ENCODE peak calls at places on chromosomes 11 and 22, in four cellular contexts. U is HepG2, E is GM12878, Y is K562. L is an unnamed sample.
A peak's percentile ranks its signal among the peaks of the same experiment; 100 is the strongest.

GRCh38 chr11:112274007-112274783 is 13.5 kb upstream of the PLET1 start:
- DNase-seq in Y (no peak), U (no peak), E (no peak), L (no peak)

GRCh38 chr11:82682003-82682751 is 51.5 kb downstream of the FAM181B start:
- DNase-seq in U (peak; percentile 67), Y (peak; percentile 45), E (peak; percentile 9), L (no peak)

GRCh38 chr11:23134627-23135026 is 274.4 kb upstream of the CCDC179 start:
- DNase-seq in U (no peak), Y (no peak), E (no peak), L (no peak)

GRCh38 chr22:18078329-18079041 is 695 bp downstream of the PEX26 start:
- DNase-seq in U (peak; percentile 34), Y (peak; percentile 78), E (no peak), L (peak; percentile 62)

GRCh38 chr11:44403587-44404322 is 93.8 kb upstream of the ALX4 start:
- DNase-seq in E (no peak), U (no peak), Y (no peak), L (no peak)

GRCh38 chr11:133964946-133965632 is 8.3 kb upstream of the IGSF9B start:
- DNase-seq in U (no peak), Y (no peak), E (no peak), L (no peak)

GRCh38 chr22:49950396-49950994 is 10.1 kb upstream of the PIM3 start:
- DNase-seq in U (no peak), Y (no peak), E (no peak), L (no peak)

GRCh38 chr22:28000361-28000760 is 81.3 kb upstream of the PITPNB start:
- DNase-seq in U (no peak), E (no peak), Y (no peak), L (no peak)

GRCh38 chr11:129331217-129331616 is 44.4 kb upstream of the BARX2 start:
- DNase-seq in Y (no peak), U (peak; percentile 16), E (no peak), L (no peak)

GRCh38 chr11:116558504-116559252 is 214.1 kb downstream of the BUD13 start:
- DNase-seq in E (no peak), U (no peak), Y (no peak), L (no peak)

GRCh38 chr11:17314232-17314547 is 37.4 kb upstream of the NCR3LG1 start:
- DNase-seq in E (no peak), Y (no peak), U (no peak), L (no peak)

GRCh38 chr11:72643547-72643946 is 30.7 kb downstream of the PDE2A start:
- DNase-seq in Y (no peak), U (no peak), E (no peak), L (no peak)

GRCh38 chr11:15557831-15558230 is 443.1 kb downstream of the INSC start:
- DNase-seq in E (no peak), Y (no peak), U (no peak), L (no peak)

GRCh38 chr22:46909237-46910030 is 147.0 kb downstream of the TBC1D22A start:
- DNase-seq in E (no peak), Y (no peak), U (no peak), L (no peak)

GRCh38 chr11:116073854-116074837 is 569.9 kb upstream of the CADM1 start:
- DNase-seq in Y (no peak), E (peak; percentile 82), U (no peak), L (no peak)

GRCh38 chr11:17796154-17796553 is 61.6 kb downstream of the KCNC1 start:
- DNase-seq in Y (no peak), U (no peak), E (no peak), L (no peak)

GRCh38 chr11:120128392-120129172 is 9.3 kb downstream of the TRIM29 start:
- DNase-seq in E (no peak), U (peak; percentile 18), Y (no peak), L (no peak)

GRCh38 chr22:37240240-37240940 is 3.7 kb downstream of the RAC2 start:
- DNase-seq in U (no peak), E (no peak), Y (no peak), L (no peak)

GRCh38 chr11:58513747-58514367 is 6.0 kb upstream of the OR5B21 start:
- DNase-seq in Y (peak; percentile 26), E (no peak), U (peak; percentile 51), L (peak; percentile 54)

GRCh38 chr22:44023404-44024287 is 456 bp upstream of the PARVB start:
- DNase-seq in E (no peak), U (no peak), Y (peak; percentile 80), L (peak; percentile 60)

GRCh38 chr22:27603823-27604190 is 197.7 kb downstream of the MN1 start:
- DNase-seq in Y (no peak), E (no peak), U (no peak), L (no peak)

GRCh38 chr11:43996318-43996717 is 51.5 kb upstream of the ACCSL start:
- DNase-seq in E (no peak), U (no peak), Y (no peak), L (no peak)

GRCh38 chr11:114317738-114318137 is 21.5 kb downstream of the NNMT start:
- DNase-seq in Y (no peak), E (no peak), U (no peak), L (peak; percentile 58)

GRCh38 chr11:8250981-8251620 is 12.6 kb downstream of the LMO1 start:
- DNase-seq in E (no peak), Y (no peak), U (no peak), L (no peak)

GRCh38 chr22:47337161-47337621 is 574.7 kb downstream of the TBC1D22A start:
- DNase-seq in E (no peak), U (peak; percentile 39), Y (no peak), L (no peak)

GRCh38 chr22:45502215-45503070 is at the start of gene FBLN1:
- DNase-seq in Y (peak; percentile 43), E (no peak), U (peak; percentile 71), L (no peak)

GRCh38 chr11:108216988-108217387 is 5.5 kb downstream of the NPAT start:
- DNase-seq in U (no peak), E (no peak), Y (no peak), L (no peak)

GRCh38 chr22:40313007-40313406 is 33.3 kb upstream of the ADSL start:
- DNase-seq in E (no peak), Y (no peak), U (no peak), L (no peak)

GRCh38 chr22:40310081-40310770 is 36.1 kb upstream of the ADSL start:
- DNase-seq in E (no peak), Y (no peak), U (no peak), L (no peak)

GRCh38 chr22:40312050-40312449 is 34.2 kb upstream of the ADSL start:
- DNase-seq in E (no peak), Y (no peak), U (no peak), L (no peak)

GRCh38 chr22:40308999-40309578 is 37.2 kb upstream of the ADSL start:
- DNase-seq in U (no peak), Y (no peak), E (no peak), L (no peak)

GRCh38 chr22:40310771-40311120 is 35.6 kb upstream of the ADSL start:
- DNase-seq in U (no peak), E (no peak), Y (no peak), L (no peak)
- TF ChIP-seq CBX5 in U (no peak), E (no peak), Y (no peak), L (no peak)

GRCh38 chr11:65021509-65021908 is 5.7 kb upstream of the SNX15 start:
- DNase-seq in U (no peak), Y (no peak), E (no peak), L (no peak)

GRCh38 chr11:65032216-65032615 is 5.0 kb downstream of the SNX15 start:
- DNase-seq in Y (no peak), E (no peak), U (no peak), L (no peak)

GRCh38 chr11:65026810-65027209 is 429 bp upstream of the SNX15 start:
- DNase-seq in Y (no peak), U (no peak), E (no peak), L (no peak)

DNA sequence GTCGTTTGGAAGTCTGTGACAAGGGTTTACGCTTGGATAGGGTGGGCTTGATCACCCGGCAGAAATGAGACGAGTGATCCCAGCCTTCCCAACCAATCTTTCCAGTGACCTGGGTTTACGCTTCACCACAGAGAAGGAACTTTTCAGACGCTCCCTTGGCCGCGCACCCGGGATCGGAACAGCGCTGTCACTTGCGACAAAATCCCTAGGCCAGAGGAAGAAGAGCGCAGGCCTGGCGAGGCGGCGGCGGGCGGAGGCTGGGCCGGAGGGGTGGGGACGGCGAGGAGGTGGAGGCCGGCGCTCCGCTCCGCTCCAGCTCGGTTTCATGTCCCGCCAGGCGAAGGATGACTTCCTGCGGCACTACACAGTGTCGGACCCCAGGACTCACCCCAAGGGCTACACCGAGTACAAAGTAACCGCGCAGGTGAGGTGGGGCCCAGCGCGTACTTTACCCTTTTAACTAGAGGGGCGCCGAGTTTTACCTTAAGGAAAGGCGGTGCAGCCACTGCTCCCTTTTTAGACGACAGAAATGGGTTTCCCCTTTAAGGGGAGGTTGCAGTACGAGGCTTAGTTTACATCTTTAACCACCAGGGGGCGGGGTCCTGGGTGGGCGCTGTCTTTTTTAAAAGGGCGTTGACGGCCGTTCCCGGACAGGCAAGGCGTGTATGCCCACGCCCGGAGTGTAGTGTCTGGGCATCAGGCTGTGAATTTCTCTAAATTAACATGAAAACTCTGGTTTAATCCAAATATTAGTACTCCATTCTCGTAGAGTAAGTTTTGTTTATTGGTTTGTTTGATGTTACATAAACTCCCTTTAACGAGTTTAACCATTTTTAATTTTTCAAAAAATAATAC is at the start of gene SNX15:
- DNase-seq in U (peak; percentile 94), E (peak; percentile 80), Y (peak; percentile 89), L (peak; percentile 95)
- TF ChIP-seq POLR2A in U (peak; percentile 62), E (peak; percentile 78), Y (peak; percentile 75), L (no peak)

GRCh38 chr11:94866231-94866827 is 98.2 kb downstream of the AMOTL1 start:
- DNase-seq in E (no peak), Y (no peak), U (no peak), L (no peak)
- TF ChIP-seq CBX5 in E (no peak), Y (no peak), U (no peak), L (no peak)

GRCh38 chr22:42078469-42079318 is 806 bp upstream of the SMDT1 start:
- DNase-seq in U (no peak), E (no peak), Y (no peak), L (no peak)

GRCh38 chr22:42080287-42080686 is 787 bp downstream of the SMDT1 start:
- DNase-seq in U (no peak), E (no peak), Y (no peak), L (no peak)

GRCh38 chr22:42077486-42078125 is 1.9 kb upstream of the SMDT1 start:
- DNase-seq in U (no peak), E (no peak), Y (no peak), L (no peak)

GRCh38 chr22:42076764-42077485 is 2.6 kb upstream of the SMDT1 start:
- DNase-seq in U (no peak), Y (no peak), E (no peak), L (no peak)

DNA sequence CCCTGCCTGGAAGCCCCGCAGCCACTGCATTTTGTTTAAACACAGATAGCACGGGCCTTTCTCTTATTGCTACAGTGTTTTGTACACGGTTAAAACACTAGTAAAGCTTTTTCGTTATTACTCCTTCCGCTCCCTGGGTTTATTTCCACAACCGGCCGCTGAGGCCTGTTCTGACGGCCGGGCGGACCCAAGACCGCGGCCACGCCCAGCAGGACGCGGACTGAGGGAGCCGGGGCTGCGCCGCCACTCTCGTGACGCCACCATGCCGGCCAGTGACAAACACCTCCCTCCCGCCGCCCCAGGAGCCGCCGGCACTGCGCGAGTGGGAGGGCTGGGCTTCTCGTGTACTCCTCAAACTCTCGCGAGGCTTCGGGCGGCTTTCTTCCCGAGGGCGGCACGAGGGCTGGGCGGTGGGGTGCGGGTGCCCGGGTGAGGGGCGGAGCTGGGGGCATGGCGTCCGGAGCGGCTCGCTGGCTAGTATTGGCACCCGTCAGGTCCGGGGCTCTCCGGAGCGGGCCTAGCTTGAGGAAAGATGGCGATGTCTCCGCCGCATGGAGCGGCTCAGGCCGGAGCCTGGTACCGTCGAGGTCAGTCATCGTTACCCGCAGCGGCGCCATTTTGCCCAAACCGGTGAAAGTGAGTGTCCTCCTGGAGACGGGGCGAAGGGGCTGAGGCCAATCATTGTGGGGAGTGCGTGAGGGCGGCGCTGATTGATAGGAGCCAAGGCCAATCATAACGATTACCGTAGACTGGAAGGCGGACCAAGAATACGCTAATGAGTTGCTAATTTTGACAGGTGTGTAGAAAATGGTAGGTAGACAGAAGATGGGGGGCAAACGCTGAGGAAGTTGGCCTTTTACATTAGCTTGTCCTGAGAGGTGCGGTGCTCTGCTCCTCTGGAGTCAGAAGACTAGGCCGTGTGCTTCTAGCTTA is at the start of gene SMDT1:
- DNase-seq in U (peak; percentile 95), E (peak; percentile 99), Y (peak; percentile 89), L (peak; percentile 90)
- TF ChIP-seq POLR2A in U (peak; percentile 77), E (peak; percentile 94), Y (peak; percentile 89), L (peak; percentile 75)